ENCODE peak calls at places on chromosomes 3 and 15, in eight cellular contexts. Y is head of caudate nucleus; N is stimulated activated CD4-positive, alpha-beta T cell treated with anti-CD3 and anti-CD28 coated beads, TNF-alpha, amount 100 ng/mL, for 48 hours; M is fibroblast of lung; S is erythroblast; R is Calu3; F is activated T-cell treated with anti-CD3 and anti-CD28 coated beads for 4 hours; E is BJ. I is an unnamed sample.

GRCh38 chr3:175484666-175485065 is 625.5 kb downstream of the NAALADL2 start:
- DNase-seq in Y (no peak), N (no peak), M (no peak), S (no peak), R (no peak), F (no peak), E (no peak), I (no peak)

GRCh38 chr3:52896613-52897012 is 735 bp downstream of the STIMATE start:
- DNase-seq in Y (no peak), N (no peak), M (no peak), S (peak; percentile 42), R (no peak), F (no peak), E (no peak), I (no peak)

GRCh38 chr3:106386050-106386449 is 517.2 kb upstream of the CBLB start:
- DNase-seq in Y (no peak), N (no peak), M (no peak), S (no peak), R (no peak), F (no peak), E (no peak), I (no peak)

GRCh38 chr15:42605281-42605744 is 29.9 kb downstream of the STARD9 start:
- DNase-seq in Y (no peak), N (no peak), M (peak; percentile 36), S (no peak), R (no peak), F (no peak), E (peak; percentile 10), I (no peak)

GRCh38 chr15:55056500-55056899 is 140.2 kb downstream of the RSL24D1 start:
- DNase-seq in Y (no peak), N (no peak), M (no peak), S (no peak), R (no peak), F (no peak), E (no peak), I (no peak)

GRCh38 chr15:80159811-80160569 is 7.2 kb downstream of the FAH start:
- DNase-seq in Y (no peak), N (no peak), M (peak; percentile 82), S (peak; percentile 55), R (no peak), F (no peak), E (no peak), I (no peak)

GRCh38 chr15:58462547-58462946 is 30.8 kb downstream of the LIPC start:
- DNase-seq in Y (peak; percentile 71), N (no peak), M (no peak), S (no peak), R (peak; percentile 78), F (no peak), E (no peak), I (no peak)

GRCh38 chr3:196775938-196776337 is 36.3 kb downstream of the PAK2 start:
- DNase-seq in Y (no peak), N (no peak), M (no peak), S (no peak), R (no peak), F (no peak), E (no peak), I (no peak)

GRCh38 chr15:75578948-75579908 is at the start of gene PTPN9:
- DNase-seq in Y (peak; percentile 83), N (peak; percentile 68), M (peak; percentile 81), S (peak; percentile 82), R (peak; percentile 82), F (peak; percentile 55), E (no peak), I (peak; percentile 58)

GRCh38 chr3:190435618-190436017 is 14.1 kb downstream of the TMEM207 start:
- DNase-seq in Y (no peak), N (no peak), M (peak; percentile 73), S (no peak), R (no peak), F (no peak), E (no peak), I (no peak)

GRCh38 chr3:183553263-183554026 is 2.1 kb downstream of the KLHL6 start:
- DNase-seq in Y (no peak), N (no peak), M (no peak), S (peak; percentile 63), R (no peak), F (no peak), E (no peak), I (no peak)

GRCh38 chr3:143134446-143134845 is 14.9 kb downstream of the CHST2 start:
- DNase-seq in Y (no peak), N (no peak), M (peak; percentile 47), S (no peak), R (peak; percentile 32), F (no peak), E (no peak), I (peak; percentile 49)

GRCh38 chr3:63753567-63753966 is 65.5 kb upstream of the C3orf49 start:
- DNase-seq in Y (no peak), N (no peak), M (peak; percentile 34), S (no peak), R (no peak), F (no peak), E (no peak), I (peak; percentile 28)

GRCh38 chr3:99637381-99638111 is 848 bp upstream of the COL8A1 start:
- DNase-seq in Y (no peak), N (no peak), M (peak; percentile 91), S (no peak), R (no peak), F (no peak), E (peak; percentile 50), I (peak; percentile 67)

GRCh38 chr15:89021224-89021623 is 67.0 kb upstream of the ABHD2 start:
- DNase-seq in Y (no peak), N (no peak), M (peak; percentile 21), S (no peak), R (no peak), F (no peak), E (no peak), I (no peak)

GRCh38 chr15:68586274-68586961 is 7.6 kb downstream of the CORO2B start:
- DNase-seq in Y (no peak), N (no peak), M (peak; percentile 88), S (no peak), R (peak; percentile 41), F (no peak), E (peak; percentile 60), I (no peak)

GRCh38 chr15:71659730-71660067 is 150.7 kb upstream of the NR2E3 start:
- DNase-seq in Y (no peak), N (no peak), M (peak; percentile 38), S (no peak), R (no peak), F (no peak), E (no peak), I (no peak)

GRCh38 chr15:42367041-42367440 is 7.7 kb downstream of the CAPN3 start:
- DNase-seq in Y (no peak), N (no peak), M (no peak), S (no peak), R (no peak), F (no peak), E (no peak), I (no peak)

GRCh38 chr3:158642474-158643210 is 1.7 kb upstream of the GFM1 start:
- DNase-seq in Y (no peak), N (no peak), M (no peak), S (no peak), R (no peak), F (no peak), E (no peak), I (no peak)

GRCh38 chr3:174859756-174860155 is 622 bp downstream of the NAALADL2 start:
- DNase-seq in Y (no peak), N (no peak), M (no peak), S (no peak), R (peak; percentile 39), F (no peak), E (no peak), I (no peak)

GRCh38 chr3:132288357-132288756 is 28.9 kb upstream of the ACP3 start:
- DNase-seq in Y (no peak), N (no peak), M (peak; percentile 10), S (no peak), R (no peak), F (no peak), E (no peak), I (no peak)

GRCh38 chr15:96363692-96364091 is 33.2 kb downstream of the NR2F2 start:
- DNase-seq in Y (no peak), N (no peak), M (no peak), S (no peak), R (no peak), F (no peak), E (no peak), I (no peak)

GRCh38 chr3:28241221-28242160 is at the start of gene CMC1:
- DNase-seq in Y (peak; percentile 97), N (peak; percentile 93), M (peak; percentile 97), S (peak; percentile 94), R (peak; percentile 97), F (peak; percentile 88), E (peak; percentile 92), I (peak; percentile 82)

GRCh38 chr3:66083961-66084270 is 45.2 kb upstream of the MAGI1 start:
- DNase-seq in Y (no peak), N (no peak), M (no peak), S (no peak), R (no peak), F (no peak), E (no peak), I (no peak)

GRCh38 chr15:65936317-65936716 is 67.0 kb downstream of the RAB11A start:
- DNase-seq in Y (no peak), N (no peak), M (no peak), S (no peak), R (no peak), F (no peak), E (no peak), I (no peak)

GRCh38 chr3:133535971-133536634 is 37.4 kb upstream of the CDV3 start:
- DNase-seq in Y (no peak), N (no peak), M (peak; percentile 92), S (no peak), R (no peak), F (no peak), E (no peak), I (peak; percentile 82)

GRCh38 chr15:40582726-40583246 is 11.3 kb upstream of the KNL1 start:
- DNase-seq in Y (no peak), N (no peak), M (peak; percentile 11), S (no peak), R (peak; percentile 57), F (no peak), E (no peak), I (no peak)

GRCh38 chr15:25731411-25731810 is 131.7 kb downstream of the ATP10A start:
- DNase-seq in Y (no peak), N (no peak), M (no peak), S (no peak), R (no peak), F (no peak), E (no peak), I (no peak)

GRCh38 chr3:170494766-170495165 is 76.1 kb downstream of the CLDN11 start:
- DNase-seq in Y (no peak), N (no peak), M (peak; percentile 61), S (no peak), R (no peak), F (no peak), E (no peak), I (no peak)

GRCh38 chr3:126098391-126098858 is 14.5 kb upstream of the SLC41A3 start:
- DNase-seq in Y (no peak), N (no peak), M (no peak), S (no peak), R (no peak), F (no peak), E (no peak), I (peak; percentile 35)

GRCh38 chr3:193851941-193852674 is 259.1 kb downstream of the OPA1 start:
- DNase-seq in Y (no peak), N (no peak), M (peak; percentile 47), S (no peak), R (peak; percentile 53), F (no peak), E (no peak), I (no peak)

GRCh38 chr3:151219056-151219455 is 16.0 kb upstream of the GPR171 start:
- DNase-seq in Y (no peak), N (no peak), M (peak; percentile 90), S (no peak), R (no peak), F (no peak), E (peak; percentile 75), I (no peak)

GRCh38 chr3:4776399-4776979 is 202.7 kb upstream of the BHLHE40 start:
- DNase-seq in Y (no peak), N (no peak), M (no peak), S (no peak), R (no peak), F (no peak), E (no peak), I (no peak)

GRCh38 chr3:14410501-14411165 is 8.2 kb downstream of the SLC6A6 start:
- DNase-seq in Y (no peak), N (no peak), M (peak; percentile 85), S (peak; percentile 85), R (peak; percentile 62), F (no peak), E (peak; percentile 80), I (no peak)